ENCODE peak calls at places on chromosomes 1 and 21, in five cellular contexts. One of them, this sample, is unnamed.

GRCh38 chr1:194654956-194655355 is 1468.5 kb upstream of the B3GALT2 start:
- DNase-seq in endothelial cell: no peak
- DNase-seq in GM12892: no peak
- DNase-seq in smooth muscle cell of the brain vasculature: no peak
- DNase-seq in GM13977: no peak
- DNase-seq in this sample: no peak

GRCh38 chr1:240031009-240031408 is 60.7 kb upstream of the FMN2 start:
- DNase-seq in endothelial cell: no peak
- DNase-seq in smooth muscle cell of the brain vasculature: no peak
- DNase-seq in GM12892: no peak
- DNase-seq in GM13977: no peak
- DNase-seq in this sample: no peak

GRCh38 chr1:57007948-57008347 is 42.1 kb upstream of the C8B start:
- DNase-seq in GM12892: no peak
- DNase-seq in smooth muscle cell of the brain vasculature: no peak
- DNase-seq in endothelial cell: no peak
- DNase-seq in GM13977: no peak
- DNase-seq in this sample: no peak

GRCh38 chr1:38210612-38211177 is 164.1 kb upstream of the POU3F1 start:
- DNase-seq in smooth muscle cell of the brain vasculature: no peak
- DNase-seq in GM12892: no peak
- DNase-seq in GM13977: no peak
- DNase-seq in endothelial cell: no peak
- DNase-seq in this sample: no peak

GRCh38 chr1:154567386-154568164 is at the start of gene CHRNB2:
- DNase-seq in GM13977: peak
- DNase-seq in GM12892: peak
- DNase-seq in endothelial cell: peak
- DNase-seq in smooth muscle cell of the brain vasculature: no peak
- DNase-seq in this sample: peak

GRCh38 chr1:71641903-71642302 is 561.1 kb upstream of the ZRANB2 start:
- DNase-seq in GM13977: no peak
- DNase-seq in smooth muscle cell of the brain vasculature: no peak
- DNase-seq in GM12892: no peak
- DNase-seq in endothelial cell: no peak
- DNase-seq in this sample: no peak

GRCh38 chr1:244349103-244349531 is 102.6 kb downstream of the ADSS2 start:
- DNase-seq in GM12892: no peak
- DNase-seq in GM13977: no peak
- DNase-seq in smooth muscle cell of the brain vasculature: no peak
- DNase-seq in endothelial cell: no peak
- DNase-seq in this sample: no peak

GRCh38 chr1:10001016-10001665 is 4.1 kb downstream of the RBP7 start:
- DNase-seq in GM13977: no peak
- DNase-seq in GM12892: no peak
- DNase-seq in smooth muscle cell of the brain vasculature: no peak
- DNase-seq in endothelial cell: no peak
- DNase-seq in this sample: no peak

GRCh38 chr1:223836586-223836985 is 9.2 kb downstream of the TP53BP2 start:
- DNase-seq in GM13977: no peak
- DNase-seq in endothelial cell: no peak
- DNase-seq in smooth muscle cell of the brain vasculature: no peak
- DNase-seq in GM12892: no peak
- DNase-seq in this sample: no peak

GRCh38 chr1:217721692-217722091 is 90.5 kb downstream of the SPATA17 start:
- DNase-seq in GM13977: no peak
- DNase-seq in endothelial cell: no peak
- DNase-seq in GM12892: no peak
- DNase-seq in smooth muscle cell of the brain vasculature: no peak
- DNase-seq in this sample: no peak

GRCh38 chr1:192859808-192860207 is 51.0 kb downstream of the RGS2 start:
- DNase-seq in GM13977: no peak
- DNase-seq in endothelial cell: no peak
- DNase-seq in GM12892: no peak
- DNase-seq in smooth muscle cell of the brain vasculature: no peak
- DNase-seq in this sample: no peak

GRCh38 chr1:230104395-230105244 is 37.6 kb downstream of the GALNT2 start:
- DNase-seq in GM12892: peak
- DNase-seq in GM13977: peak
- DNase-seq in smooth muscle cell of the brain vasculature: peak
- DNase-seq in endothelial cell: peak
- DNase-seq in this sample: peak

GRCh38 chr21:29637553-29637952 is 302.2 kb downstream of the GRIK1 start:
- DNase-seq in endothelial cell: no peak
- DNase-seq in smooth muscle cell of the brain vasculature: no peak
- DNase-seq in GM12892: no peak
- DNase-seq in GM13977: no peak
- DNase-seq in this sample: no peak